ENCODE peak calls at places on chromosomes 7 and 10, in four cellular contexts. L, F, C and W are unnamed samples.

GRCh38 chr7:23470290-23471089 is at the start of gene IGF2BP3:
- DNase-seq in F (peak), C (no peak), L (no peak), W (no peak)

GRCh38 chr7:129889133-129889854 is 63.5 kb downstream of the UBE2H start:
- DNase-seq in L (no peak), C (no peak), F (no peak), W (no peak)

GRCh38 chr10:17814981-17815380 is 5.8 kb downstream of the MRC1 start:
- DNase-seq in C (no peak), F (no peak), L (no peak), W (no peak)

GRCh38 chr7:148715027-148715426 is 16.3 kb downstream of the CUL1 start:
- DNase-seq in C (no peak), F (no peak), L (no peak), W (no peak)

GRCh38 chr7:43872401-43873165 is 3.3 kb upstream of the MRPS24 start:
- DNase-seq in F (no peak), C (no peak), L (no peak), W (peak)

GRCh38 chr7:133529861-133530260 is 277.0 kb downstream of the EXOC4 start:
- DNase-seq in C (no peak), L (no peak), F (no peak), W (no peak)

GRCh38 chr7:103637080-103637479 is 191.1 kb upstream of the SLC26A5 start:
- DNase-seq in C (no peak), F (no peak), L (no peak), W (no peak)

GRCh38 chr7:97732567-97733275 is 835 bp downstream of the TAC1 start:
- DNase-seq in F (no peak), C (no peak), L (no peak), W (no peak)

GRCh38 chr7:118657391-118658005 is 433.0 kb downstream of the ANKRD7 start:
- DNase-seq in C (no peak), F (no peak), L (no peak), W (no peak)

GRCh38 chr7:148856891-148857290 is 27.2 kb downstream of the EZH2 start:
- DNase-seq in L (no peak), F (no peak), C (no peak), W (no peak)

GRCh38 chr10:112794201-112794600 is 155.8 kb upstream of the TCF7L2 start:
- DNase-seq in L (no peak), F (no peak), C (no peak), W (no peak)

GRCh38 chr7:106367018-106367420 is 82.2 kb upstream of the NAMPT start:
- DNase-seq in C (no peak), L (no peak), F (no peak), W (no peak)

GRCh38 chr7:40156988-40157387 is 22.2 kb downstream of the SUGCT start:
- DNase-seq in L (no peak), F (no peak), C (no peak), W (no peak)

GRCh38 chr7:38198356-38198755 is 20.3 kb downstream of the STARD3NL start:
- DNase-seq in C (no peak), L (no peak), F (no peak), W (no peak)

GRCh38 chr10:92407305-92408016 is 116.5 kb downstream of the MARCHF5 start:
- DNase-seq in L (no peak), F (no peak), C (no peak), W (no peak)

GRCh38 chr10:99598781-99599481 is 21.3 kb downstream of the SLC25A28 start:
- DNase-seq in C (no peak), F (no peak), L (no peak), W (no peak)

GRCh38 chr7:151550601-151551286 is 31.0 kb upstream of the RHEB start:
- DNase-seq in F (peak), L (peak), C (peak), W (no peak)

GRCh38 chr10:133075346-133076137 is 12.2 kb upstream of the ADGRA1 start:
- DNase-seq in F (no peak), C (no peak), L (no peak), W (no peak)

GRCh38 chr7:151152935-151153513 is 14.5 kb downstream of the GBX1 start:
- DNase-seq in C (no peak), L (no peak), F (no peak), W (no peak)

GRCh38 chr10:6840766-6841165 is 260.7 kb upstream of the PRKCQ start:
- DNase-seq in L (no peak), F (no peak), C (no peak), W (no peak)

GRCh38 chr7:94492601-94493000 is 17.0 kb upstream of the CASD1 start:
- DNase-seq in C (no peak), F (no peak), L (no peak), W (no peak)

GRCh38 chr7:90244909-90245841 is at the start of gene CFAP69:
- DNase-seq in F (peak), L (peak), C (peak), W (peak)

GRCh38 chr7:29684787-29685650 is 121.3 kb upstream of the WIPF3 start:
- DNase-seq in F (peak), L (peak), C (peak), W (peak)
- TF ChIP-seq POLR2A in F (peak), L (peak), C (no peak), W (no peak)

GRCh38 chr10:62671104-62671503 is 133.4 kb upstream of the ADO start:
- DNase-seq in C (no peak), L (no peak), F (no peak), W (no peak)

GRCh38 chr10:62665771-62666170 is 138.7 kb upstream of the ADO start:
- DNase-seq in L (no peak), C (no peak), F (no peak), W (no peak)

GRCh38 chr10:62666264-62666663 is 138.3 kb upstream of the ADO start:
- DNase-seq in F (no peak), C (no peak), L (no peak), W (no peak)

DNA sequence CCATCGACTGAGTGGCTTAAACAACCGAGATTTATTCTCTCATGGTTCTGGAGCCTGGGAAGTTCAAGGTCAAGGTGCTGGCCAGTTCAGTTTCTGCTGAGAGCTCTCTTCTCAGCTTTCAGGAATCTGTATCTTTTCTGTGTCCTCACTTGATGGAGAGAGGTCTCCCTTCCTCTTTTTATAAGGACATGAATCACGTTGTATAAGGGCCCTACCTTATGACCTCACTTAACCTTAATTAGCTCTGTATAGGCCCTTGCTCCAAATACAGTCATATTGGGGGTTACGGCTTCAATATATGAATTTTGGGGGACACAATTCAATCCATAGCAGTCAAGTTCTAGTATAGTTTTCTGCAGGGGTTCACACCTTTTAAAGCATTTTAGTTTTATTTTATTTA is 135.2 kb upstream of the ADO start:
- DNase-seq in C (no peak), F (no peak), L (no peak), W (no peak)
- H3K27ac ChIP-seq in C (no peak), F (no peak), L (no peak), W (no peak)

DNA sequence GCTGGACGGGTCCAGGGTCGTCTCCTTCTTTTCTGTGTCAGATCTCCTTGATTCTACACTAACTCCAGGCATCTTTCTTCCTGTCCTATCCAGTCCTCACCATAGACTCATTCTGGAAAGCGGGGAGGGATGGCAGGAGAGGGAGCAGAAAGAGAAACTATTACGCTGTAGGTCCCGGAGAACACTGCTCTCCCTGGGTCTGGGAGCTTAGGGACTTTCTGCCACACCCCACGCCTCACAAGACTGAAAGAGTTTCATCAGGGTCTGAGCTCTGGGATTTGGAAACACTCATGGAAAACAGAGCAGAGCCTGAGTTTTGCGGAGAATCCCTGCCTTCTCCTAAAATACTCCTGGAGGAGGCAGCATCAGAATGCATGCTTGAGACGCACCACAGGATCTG is 38.0 kb downstream of the ASB13 start:
- DNase-seq in F (no peak), L (no peak), C (no peak), W (no peak)
- TF ChIP-seq POLR2A in F (no peak), L (no peak), C (no peak), W (no peak)

DNA sequence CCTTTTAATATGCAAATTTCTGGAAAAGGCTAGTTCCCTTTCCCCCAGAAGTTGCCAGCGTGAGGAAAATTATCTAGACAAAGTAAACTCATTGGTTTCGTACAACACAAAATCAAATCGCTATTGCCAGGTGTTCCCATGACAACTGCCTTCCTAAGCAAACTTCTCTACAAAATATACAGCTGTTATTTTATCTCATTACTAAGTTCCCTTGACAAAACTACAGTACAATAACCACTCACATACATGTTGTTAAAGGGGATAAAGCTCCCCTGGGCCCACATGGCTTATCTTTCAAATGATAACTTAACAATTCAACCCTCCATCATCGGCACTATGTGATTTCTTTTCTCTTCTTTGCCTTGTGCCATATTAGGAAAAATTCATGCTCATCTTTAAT is 374.5 kb upstream of the AKR1E2 start:
- DNase-seq in F (no peak), C (no peak), L (no peak), W (no peak)
- H3K27ac ChIP-seq in F (no peak), C (no peak), L (no peak), W (no peak)